ENCODE peak calls at places on chromosome 7, in eight cellular contexts. N is fibroblast of mammary gland, E is left ventricle myocardium inferior, K is fibroblast of the aortic adventitia, X is psoas muscle, G is transverse colon, D is HL-60, F is astrocyte of the spinal cord. R is an unnamed sample.

GRCh38 chr7:127383123-127383835 is 9.2 kb downstream of the ZNF800 start:
- DNase-seq in N (peak), E (no peak), K (peak), X (no peak), G (no peak), D (no peak), F (peak), R (no peak)

GRCh38 chr7:50679218-50680007 is 103.3 kb downstream of the GRB10 start:
- DNase-seq in N (peak), E (no peak), K (peak), X (no peak), G (no peak), D (no peak), F (peak), R (peak)

GRCh38 chr7:76260171-76260703 is 42.2 kb upstream of the HSPB1 start:
- DNase-seq in N (peak), E (no peak), K (no peak), X (no peak), G (no peak), D (no peak), F (no peak), R (no peak)

GRCh38 chr7:85489498-85489897 is 302.6 kb upstream of the SEMA3D start:
- DNase-seq in N (peak), E (no peak), K (peak), X (no peak), G (no peak), D (no peak), F (peak), R (peak)

GRCh38 chr7:121985476-121985875 is 112.5 kb downstream of the PTPRZ1 start:
- DNase-seq in N (no peak), E (no peak), K (no peak), X (no peak), G (no peak), D (no peak), F (no peak), R (no peak)

GRCh38 chr7:41058986-41059741 is 643.7 kb downstream of the INHBA start:
- DNase-seq in N (peak), E (no peak), K (peak), X (no peak), G (no peak), D (no peak), F (no peak), R (no peak)

GRCh38 chr7:94423865-94424264 is 29.2 kb downstream of the COL1A2 start:
- DNase-seq in N (peak), E (no peak), K (peak), X (no peak), G (no peak), D (no peak), F (peak), R (peak)

GRCh38 chr7:68559518-68559917 is 1038.8 kb upstream of the AUTS2 start:
- DNase-seq in N (no peak), E (no peak), K (no peak), X (no peak), G (no peak), D (no peak), F (no peak), R (no peak)

GRCh38 chr7:91424372-91424771 is 160.1 kb downstream of the FZD1 start:
- DNase-seq in N (no peak), E (no peak), K (no peak), X (no peak), G (no peak), D (no peak), F (no peak), R (no peak)

GRCh38 chr7:71303566-71303965 is 171.6 kb downstream of the GALNT17 start:
- DNase-seq in N (peak), E (no peak), K (no peak), X (no peak), G (no peak), D (no peak), F (peak), R (peak)

GRCh38 chr7:100544949-100545635 is 6.1 kb downstream of the AGFG2 start:
- DNase-seq in N (no peak), E (no peak), K (peak), X (no peak), G (no peak), D (no peak), F (no peak), R (no peak)

GRCh38 chr7:128020161-128020560 is 11.1 kb downstream of the LRRC4 start:
- DNase-seq in N (no peak), E (no peak), K (no peak), X (no peak), G (no peak), D (no peak), F (no peak), R (no peak)

GRCh38 chr7:136637826-136638225 is 230.6 kb upstream of the CHRM2 start:
- DNase-seq in N (no peak), E (no peak), K (no peak), X (no peak), G (no peak), D (no peak), F (peak), R (no peak)

GRCh38 chr7:8176370-8177081 is 85.4 kb downstream of the ICA1 start:
- DNase-seq in N (no peak), E (no peak), K (no peak), X (no peak), G (peak), D (peak), F (no peak), R (no peak)

GRCh38 chr7:2198206-2198605 is 34.5 kb downstream of the MAD1L1 start:
- DNase-seq in N (no peak), E (no peak), K (no peak), X (no peak), G (no peak), D (no peak), F (no peak), R (no peak)

GRCh38 chr7:44145419-44145968 is 4.4 kb upstream of the MYL7 start:
- DNase-seq in N (no peak), E (no peak), K (no peak), X (no peak), G (no peak), D (no peak), F (peak), R (no peak)

GRCh38 chr7:63041786-63042185 is 956.9 kb upstream of the ZNF722 start:
- DNase-seq in N (no peak), E (no peak), K (no peak), X (no peak), G (no peak), D (no peak), F (no peak), R (no peak)

GRCh38 chr7:134931487-134931886 is 54.8 kb upstream of the AGBL3 start:
- DNase-seq in N (peak), E (peak), K (peak), X (no peak), G (no peak), D (no peak), F (peak), R (peak)

GRCh38 chr7:129188372-129188891 is at the start of gene SMO:
- DNase-seq in N (no peak), E (peak), K (no peak), X (peak), G (peak), D (no peak), F (peak), R (no peak)

GRCh38 chr7:106421181-106421762 is 136.5 kb upstream of the NAMPT start:
- DNase-seq in N (peak), E (peak), K (peak), X (peak), G (peak), D (peak), F (peak), R (peak)

GRCh38 chr7:101085000-101085948 is at the start of gene TRIM56:
- DNase-seq in N (peak), E (peak), K (peak), X (peak), G (peak), D (peak), F (peak), R (peak)

GRCh38 chr7:44071726-44072363 is 6.5 kb upstream of the PGAM2 start:
- DNase-seq in N (no peak), E (peak), K (no peak), X (peak), G (peak), D (no peak), F (no peak), R (no peak)

GRCh38 chr7:137096607-137097006 is 228.2 kb downstream of the CHRM2 start:
- DNase-seq in N (no peak), E (no peak), K (peak), X (no peak), G (no peak), D (no peak), F (peak), R (peak)

GRCh38 chr7:128739990-128740682 is 977 bp downstream of the CALU start:
- DNase-seq in N (no peak), E (no peak), K (peak), X (no peak), G (no peak), D (no peak), F (peak), R (no peak)

GRCh38 chr7:157513682-157514081 is 176.9 kb downstream of the DNAJB6 start:
- DNase-seq in N (no peak), E (no peak), K (no peak), X (no peak), G (no peak), D (no peak), F (no peak), R (no peak)
- H3K4me3 ChIP-seq in N (no peak), E (no peak), K (no peak), X (no peak), G (no peak), D (no peak), F (no peak), R (no peak)

DNA sequence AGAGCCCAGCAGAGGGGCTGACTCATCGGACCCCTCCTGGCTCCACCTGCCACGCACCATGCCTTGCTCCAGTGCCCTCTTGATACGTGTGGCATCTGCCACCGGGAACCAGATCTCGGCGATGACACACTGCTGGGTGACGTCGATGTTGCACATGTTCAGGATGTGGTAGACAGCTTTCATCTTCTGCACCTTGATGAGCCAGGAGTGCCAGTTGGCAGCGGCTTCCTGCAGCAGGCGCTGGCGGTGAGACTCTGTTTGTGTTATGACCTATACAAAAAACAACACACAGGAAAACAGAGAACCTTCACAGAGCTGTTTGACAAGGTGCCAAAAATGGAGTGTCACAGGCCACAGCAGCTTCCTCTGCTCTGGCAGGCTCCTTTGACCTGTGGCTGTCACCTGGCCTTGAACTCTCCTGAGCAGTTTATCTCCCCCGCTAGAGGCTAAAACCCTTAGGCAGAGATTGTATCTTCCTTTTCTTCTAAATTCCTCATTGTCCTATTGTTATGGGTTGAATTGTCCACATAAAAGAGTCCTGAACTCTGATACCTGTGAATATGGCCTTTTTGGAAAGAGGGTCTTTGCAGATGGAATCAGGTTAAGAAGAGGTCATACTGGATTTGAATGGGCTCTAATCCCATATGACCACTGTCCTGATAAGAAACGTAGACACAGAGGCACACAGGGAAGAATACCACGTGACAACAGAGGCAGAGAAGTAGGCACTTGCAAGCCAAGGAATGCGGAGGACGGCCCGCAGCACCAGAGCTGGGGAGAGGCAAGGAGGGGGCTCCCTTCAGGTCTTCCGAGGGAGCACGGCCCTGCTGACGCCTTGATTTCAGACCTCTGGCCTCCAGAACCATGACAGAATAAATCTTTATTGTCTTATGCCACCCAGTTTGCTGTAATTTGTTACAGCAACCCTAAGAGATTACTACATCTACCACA is 45.0 kb upstream of the TMEM213 start:
- DNase-seq in N (no peak), E (peak), K (no peak), X (peak), G (peak), D (no peak), F (peak), R (no peak)
- TF ChIP-seq CTCF in N (no peak), E (no peak), K (no peak), X (no peak), G (no peak), D (no peak), F (no peak), R (no peak)

DNA sequence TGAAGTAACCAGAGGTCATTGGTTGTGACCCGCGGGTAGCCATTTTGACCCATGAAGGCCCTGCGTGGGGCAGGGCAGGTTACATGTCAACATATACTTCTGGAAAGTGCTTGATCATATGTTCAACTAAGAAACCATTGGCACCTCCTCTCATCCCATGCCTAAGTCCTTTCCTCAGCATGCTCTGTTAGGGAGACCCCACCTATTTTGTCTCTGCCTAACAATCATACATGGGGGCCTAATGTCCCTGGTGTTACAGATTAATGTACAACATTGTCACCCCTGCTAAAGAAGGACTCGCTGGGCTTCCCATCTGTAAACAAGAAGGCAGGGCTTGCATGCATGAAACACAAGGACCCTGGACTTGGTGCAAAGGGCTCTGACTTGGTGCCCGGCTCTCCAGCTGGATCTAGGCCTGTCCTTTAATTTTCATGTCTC is 133.7 kb upstream of the TNS3 start:
- DNase-seq in N (no peak), E (no peak), K (no peak), X (no peak), G (no peak), D (no peak), F (no peak), R (no peak)
- H3K4me3 ChIP-seq in N (no peak), E (no peak), K (no peak), X (no peak), G (no peak), D (no peak), F (no peak), R (no peak)

GRCh38 chr7:12434012-12434642 is 30.5 kb upstream of the VWDE start:
- DNase-seq in N (peak), E (no peak), K (no peak), X (no peak), G (no peak), D (no peak), F (no peak), R (no peak)
- TF ChIP-seq CTCF in N (peak), E (peak), K (peak), X (peak), G (no peak), D (peak), F (peak), R (peak)

GRCh38 chr7:15556706-15557105 is 5.1 kb downstream of the AGMO start:
- DNase-seq in N (no peak), E (no peak), K (no peak), X (no peak), G (no peak), D (no peak), F (no peak), R (no peak)
- H3K4me3 ChIP-seq in N (no peak), E (peak), K (no peak), X (peak), G (no peak), D (no peak), F (no peak), R (no peak)

GRCh38 chr7:39703143-39703542 is 79.8 kb downstream of the RALA start:
- DNase-seq in N (peak), E (no peak), K (no peak), X (no peak), G (no peak), D (no peak), F (no peak), R (no peak)
- TF ChIP-seq CTCF in N (peak), E (no peak), K (peak), X (no peak), G (no peak), D (no peak), F (peak), R (no peak)

GRCh38 chr7:155298288-155298833 is 683 bp downstream of the INSIG1 start:
- DNase-seq in N (no peak), E (no peak), K (no peak), X (peak), G (no peak), D (no peak), F (no peak), R (peak)

GRCh38 chr7:155298834-155299538 is 1.3 kb downstream of the INSIG1 start:
- DNase-seq in N (peak), E (peak), K (peak), X (peak), G (peak), D (peak), F (peak), R (peak)

GRCh38 chr7:155300641-155301452 is 3.2 kb downstream of the INSIG1 start:
- DNase-seq in N (no peak), E (no peak), K (no peak), X (no peak), G (no peak), D (no peak), F (no peak), R (peak)

GRCh38 chr7:155297517-155298287 is at the start of gene INSIG1:
- DNase-seq in N (peak), E (peak), K (peak), X (peak), G (peak), D (peak), F (peak), R (peak)

GRCh38 chr7:155299539-155300202 is 2.0 kb downstream of the INSIG1 start:
- DNase-seq in N (no peak), E (no peak), K (no peak), X (no peak), G (no peak), D (no peak), F (no peak), R (peak)
- H3K4me3 ChIP-seq in N (peak), E (peak), K (peak), X (peak), G (peak), D (peak), F (peak), R (peak)

GRCh38 chr7:157379493-157379892 is 42.7 kb downstream of the DNAJB6 start:
- DNase-seq in N (no peak), E (no peak), K (no peak), X (no peak), G (no peak), D (no peak), F (no peak), R (no peak)
- TF ChIP-seq CTCF in N (no peak), E (no peak), K (no peak), X (no peak), G (no peak), D (no peak), F (no peak), R (no peak)

DNA sequence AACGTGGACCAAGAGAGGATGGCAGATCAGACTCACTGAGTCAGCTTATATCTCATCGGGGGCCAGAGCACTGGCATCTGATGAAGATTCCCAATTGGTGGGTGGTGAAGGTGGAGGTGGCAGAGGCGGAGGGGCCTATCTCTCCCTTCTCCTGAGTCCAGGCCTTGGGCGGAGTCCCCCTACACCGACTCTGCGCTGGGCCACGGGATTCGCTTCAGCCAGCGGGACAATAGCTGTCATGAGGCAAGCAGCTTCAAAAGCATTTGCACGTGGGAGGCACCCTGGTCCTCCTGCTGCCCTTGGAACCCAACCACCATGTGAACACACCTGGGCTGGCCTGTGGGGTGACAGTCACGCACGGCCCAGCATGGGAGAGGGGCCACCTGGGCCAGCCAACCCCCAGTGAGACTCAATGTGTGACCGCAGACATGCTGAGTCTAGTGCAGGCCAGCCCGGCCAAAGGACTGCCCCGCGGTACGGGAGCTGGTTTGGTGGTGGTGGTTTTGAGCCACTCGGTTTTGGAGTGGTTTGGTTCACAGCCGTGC is 466.8 kb upstream of the FOXK1 start:
- DNase-seq in N (no peak), E (no peak), K (no peak), X (no peak), G (no peak), D (no peak), F (no peak), R (no peak)
- H3K4me3 ChIP-seq in N (no peak), E (no peak), K (no peak), X (no peak), G (no peak), D (no peak), F (no peak), R (no peak)

GRCh38 chr7:80779456-80779855 is 139.4 kb downstream of the SEMA3C start:
- DNase-seq in N (no peak), E (no peak), K (no peak), X (no peak), G (no peak), D (no peak), F (no peak), R (no peak)

GRCh38 chr7:80783177-80783687 is 135.6 kb downstream of the SEMA3C start:
- DNase-seq in N (no peak), E (no peak), K (no peak), X (no peak), G (no peak), D (no peak), F (no peak), R (no peak)

GRCh38 chr7:80783688-80784327 is 135.0 kb downstream of the SEMA3C start:
- DNase-seq in N (peak), E (no peak), K (peak), X (no peak), G (no peak), D (no peak), F (peak), R (peak)

GRCh38 chr7:80781146-80781545 is 137.7 kb downstream of the SEMA3C start:
- DNase-seq in N (no peak), E (no peak), K (peak), X (no peak), G (no peak), D (no peak), F (no peak), R (peak)

GRCh38 chr7:80781561-80781979 is 137.3 kb downstream of the SEMA3C start:
- DNase-seq in N (peak), E (peak), K (peak), X (no peak), G (peak), D (no peak), F (peak), R (peak)
- TF ChIP-seq CTCF in N (peak), E (peak), K (no peak), X (no peak), G (no peak), D (no peak), F (peak), R (no peak)

R was measured in AG10803.